ENCODE peak calls at places on chromosomes 1 and 21, in eight cellular contexts. J is vagina, T is transverse colon, C is endodermal cell, A is stomach, H is heart right ventricle, P is fibroblast of lung, S is PC-3. X is an unnamed sample. For H3K4me1, the result is how much of the 10 kb centered on the place peaks cover.

GRCh38 chr1:198007687-198008627 is 90.8 kb downstream of the LHX9 start:
- DNase-seq in A (no peak), T (no peak), P (peak), C (no peak), S (no peak), H (no peak), J (no peak), X (no peak)

GRCh38 chr1:204584699-204585372 is 68.6 kb downstream of the MDM4 start:
- DNase-seq in J (no peak), H (no peak), P (no peak), T (peak), A (no peak), S (no peak), C (peak), X (peak)

GRCh38 chr1:47223174-47223920 is 8.7 kb downstream of the TAL1 start:
- DNase-seq in P (no peak), T (no peak), C (peak), A (no peak), H (no peak), S (no peak), J (no peak), X (no peak)

GRCh38 chr1:202018476-202019234 is 8.3 kb downstream of the ELF3 start:
- DNase-seq in C (peak), H (no peak), S (peak), A (peak), T (peak), J (no peak), P (peak), X (peak)

GRCh38 chr21:18117116-18117515 is 127.5 kb upstream of the CHODL start:
- DNase-seq in J (no peak), H (no peak), A (no peak), T (no peak), S (no peak), P (no peak), C (no peak), X (no peak)

GRCh38 chr1:85290826-85291225 is 14.4 kb upstream of the BCL10 start:
- DNase-seq in C (no peak), H (no peak), P (peak), T (no peak), S (no peak), A (no peak), J (no peak), X (no peak)

GRCh38 chr1:219503549-219503948 is 109.4 kb downstream of the ZC3H11B start:
- DNase-seq in H (no peak), C (no peak), T (no peak), S (no peak), A (no peak), P (no peak), J (no peak), X (no peak)

GRCh38 chr1:25694167-25694566 is 77.6 kb downstream of the MAN1C1 start:
- DNase-seq in J (peak), P (peak), A (no peak), H (no peak), C (no peak), S (no peak), T (peak), X (peak)

GRCh38 chr1:222404710-222405109 is 143.2 kb downstream of the HHIPL2 start:
- DNase-seq in C (no peak), J (no peak), H (no peak), P (no peak), A (no peak), S (no peak), T (no peak), X (no peak)

GRCh38 chr1:75058424-75058823 is 75.8 kb upstream of the LHX8 start:
- DNase-seq in P (no peak), A (no peak), S (no peak), J (no peak), T (no peak), H (no peak), C (no peak), X (no peak)

GRCh38 chr1:221801773-221802516 is 60.1 kb upstream of the DUSP10 start:
- DNase-seq in S (peak), H (no peak), C (peak), T (no peak), A (no peak), P (peak), J (no peak), X (no peak)

GRCh38 chr1:76425104-76425842 is 350.7 kb downstream of the ST6GALNAC3 start:
- DNase-seq in A (no peak), S (no peak), H (no peak), C (peak), J (no peak), P (no peak), T (no peak), X (no peak)

GRCh38 chr1:64965239-64966157 is 851 bp downstream of the JAK1 start:
- DNase-seq in C (peak), A (peak), S (peak), P (peak), H (peak), J (no peak), T (peak), X (peak)

GRCh38 chr21:45790427-45790826 is 146.9 kb downstream of the PCBP3 start:
- DNase-seq in H (no peak), T (no peak), P (no peak), S (no peak), J (no peak), A (no peak), C (no peak), X (no peak)

GRCh38 chr1:14852301-14852700 is 253.8 kb downstream of the KAZN start:
- DNase-seq in T (no peak), C (no peak), J (no peak), S (no peak), P (peak), H (no peak), A (peak), X (no peak)

GRCh38 chr1:156897078-156897825 is 3.7 kb downstream of the PEAR1 start:
- DNase-seq in C (peak), J (no peak), T (no peak), A (no peak), P (peak), H (no peak), S (peak), X (peak)

GRCh38 chr1:87224209-87224608 is 104.5 kb upstream of the LMO4 start:
- DNase-seq in C (no peak), J (no peak), S (peak), T (no peak), P (peak), H (no peak), A (no peak), X (no peak)

GRCh38 chr1:25111706-25112105 is 120.6 kb downstream of the SYF2 start:
- DNase-seq in P (no peak), S (peak), J (no peak), C (no peak), H (no peak), A (no peak), T (no peak), X (no peak)

GRCh38 chr1:161068306-161069200 is 1.1 kb downstream of the ARHGAP30 start:
- DNase-seq in J (no peak), H (peak), T (peak), C (peak), P (no peak), A (peak), S (no peak), X (peak)

GRCh38 chr1:211920602-211921226 is 90.2 kb upstream of the LPGAT1 start:
- DNase-seq in C (no peak), A (no peak), T (no peak), J (no peak), H (no peak), P (peak), S (no peak), X (no peak)

GRCh38 chr21:33427051-33427450 is 23.8 kb downstream of the IFNGR2 start:
- DNase-seq in P (no peak), C (no peak), T (no peak), H (no peak), S (no peak), A (no peak), J (no peak), X (no peak)

GRCh38 chr1:59329412-59330053 is 32.6 kb downstream of the FGGY start:
- DNase-seq in A (no peak), S (no peak), T (no peak), J (no peak), H (no peak), C (no peak), P (no peak), X (no peak)

GRCh38 chr1:1437904-1438376 is 2.5 kb downstream of the VWA1 start:
- DNase-seq in H (no peak), P (peak), A (peak), S (no peak), C (no peak), J (no peak), T (peak), X (peak)

DNA sequence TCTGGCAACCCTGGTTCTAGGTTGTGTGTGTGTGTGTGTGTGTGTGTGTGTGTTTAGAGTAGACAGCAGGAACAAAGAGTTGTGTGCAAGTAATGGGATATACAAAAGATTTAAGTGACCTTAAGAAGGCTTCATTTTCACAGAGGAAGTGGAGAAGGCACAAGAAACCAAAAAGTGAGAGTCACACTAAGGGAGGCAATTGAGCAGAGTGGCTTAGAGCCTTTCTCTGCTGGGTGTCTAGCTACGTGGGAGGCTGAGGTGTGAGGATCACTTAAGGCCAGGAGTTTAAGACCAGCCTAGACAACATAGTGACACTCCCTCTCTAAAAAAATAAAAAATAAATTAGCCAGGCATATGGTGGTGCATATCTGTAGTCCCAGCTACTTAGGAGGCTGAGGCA is 44.4 kb upstream of the HAO2 start:
- DNase-seq in J (no peak), A (no peak), H (no peak), P (no peak), T (no peak), C (no peak), S (no peak), X (no peak)
- H3K4me3 ChIP-seq in J (no peak), A (no peak), H (no peak), P (no peak), T (no peak), C (no peak), S (no peak), X (no peak)

DNA sequence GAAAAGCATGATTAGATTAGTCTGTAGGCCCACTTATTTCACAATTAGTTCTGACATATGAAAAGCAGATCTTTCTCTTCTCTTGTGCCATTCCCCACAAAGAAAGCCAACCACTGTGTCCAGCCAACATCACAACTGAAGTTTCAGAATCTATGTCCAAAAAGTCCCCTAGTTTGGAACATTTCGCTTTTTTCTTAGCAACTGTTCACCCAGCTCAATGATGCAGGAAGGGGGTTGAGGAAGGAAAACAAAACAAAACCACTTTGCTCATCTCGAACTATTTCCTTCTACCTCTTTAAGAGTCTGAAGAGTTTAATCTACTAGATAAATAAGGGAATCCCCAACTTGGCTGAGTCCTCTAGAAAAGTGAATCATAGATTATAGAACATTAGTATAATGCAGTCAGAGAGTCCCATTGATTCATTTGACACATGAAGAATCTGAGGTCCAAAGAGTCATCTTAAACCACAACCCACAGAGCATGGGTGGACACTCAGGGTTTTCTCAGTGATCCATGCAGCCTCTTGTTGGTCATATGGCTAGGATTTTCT is 159.3 kb upstream of the SGIP1 start:
- DNase-seq in J (no peak), T (no peak), S (peak), H (no peak), C (no peak), A (no peak), P (peak), X (no peak)
- H3K4me1 ChIP-seq in J (under half), T (under half), S (under half), H (under half), C (under half), A (under half), P (under half), X (under half)

DNA sequence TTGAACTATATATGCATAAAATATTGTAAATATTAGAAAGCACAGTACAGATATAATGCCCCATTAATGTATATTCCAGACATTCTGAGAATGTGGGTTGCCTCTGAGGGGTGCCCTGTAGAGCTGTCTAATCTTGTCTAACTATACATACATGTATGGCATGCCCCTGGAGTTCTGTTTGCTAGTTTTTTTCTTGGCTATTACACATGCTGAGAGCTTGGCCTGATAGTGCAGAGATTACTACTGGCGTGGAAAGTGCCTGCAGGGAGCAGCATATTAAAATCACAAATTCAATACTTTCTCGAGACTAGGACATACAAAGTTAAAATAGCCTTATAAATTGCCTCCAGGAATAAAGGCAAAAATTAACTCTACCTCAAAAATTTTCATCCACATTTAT is 24.1 kb downstream of the KCNA3 start:
- DNase-seq in S (no peak), T (no peak), P (no peak), A (no peak), J (no peak), H (no peak), C (no peak), X (no peak)
- TF ChIP-seq CTCF in S (no peak), T (no peak), P (no peak), A (no peak), J (no peak), H (no peak), C (no peak), X (no peak)

GRCh38 chr21:44708213-44708865 is 3.0 kb downstream of the TSPEAR start:
- DNase-seq in C (peak), P (no peak), J (no peak), T (no peak), S (no peak), H (no peak), A (peak), X (no peak)
- H3K4me3 ChIP-seq in C (peak), P (no peak), J (no peak), T (no peak), S (no peak), H (no peak), A (no peak), X (no peak)

DNA sequence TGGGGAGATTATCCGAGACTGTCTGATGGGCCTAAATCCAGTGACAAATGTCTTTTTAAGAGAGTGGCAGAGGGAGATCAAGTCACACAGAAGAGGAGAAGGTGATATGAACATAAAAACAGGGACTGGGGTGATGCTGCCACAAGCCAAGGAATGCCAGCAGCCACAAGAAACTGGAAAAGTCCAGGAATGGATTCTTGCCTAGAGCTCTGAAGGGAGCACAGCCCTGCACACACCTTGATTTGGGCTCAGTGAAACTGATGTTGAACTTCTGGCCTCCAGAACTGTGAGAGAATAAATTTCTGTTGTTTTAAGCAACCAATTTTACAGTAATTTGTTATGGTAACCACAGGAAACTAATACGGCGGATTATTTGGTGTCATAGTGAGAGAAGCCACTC is 19.5 kb downstream of the CITED4 start:
- DNase-seq in T (no peak), C (no peak), A (no peak), S (no peak), J (no peak), H (no peak), P (no peak), X (no peak)
- H3K4me1 ChIP-seq in T (under half), C (under half), A (under half), S (under half), J (under half), H (under half), P (under half), X (under half)

GRCh38 chr1:153679337-153680119 is 1.0 kb downstream of the NPR1 start:
- DNase-seq in J (no peak), S (no peak), P (no peak), A (no peak), T (no peak), C (peak), H (peak), X (peak)
- TF ChIP-seq CTCF in J (no peak), S (no peak), P (no peak), A (peak), T (peak), C (peak), H (peak), X (no peak)

GRCh38 chr1:226679303-226679702 is 59.8 kb downstream of the ITPKB start:
- DNase-seq in A (no peak), P (no peak), J (no peak), T (no peak), S (no peak), C (no peak), H (no peak), X (no peak)
- H3K4me3 ChIP-seq in A (no peak), P (no peak), J (peak), T (no peak), S (no peak), C (peak), H (no peak), X (no peak)